ENCODE peak calls at places on chromosome 1, in five cellular contexts. T, D, Y, G and L are unnamed samples. For H3K4me1, the result is how much of the 10 kb centered on the place peaks cover.

GRCh38 chr1:54342764-54343687 is 63.2 kb downstream of the SSBP3 start:
- DNase-seq in T (no peak), D (no peak), Y (no peak), G (no peak), L (no peak)

GRCh38 chr1:163071381-163072255 is 2.5 kb downstream of the RGS4 start:
- DNase-seq in T (peak), D (peak), Y (peak), G (peak), L (peak)

GRCh38 chr1:221961532-221962292 is 219.8 kb upstream of the DUSP10 start:
- DNase-seq in T (no peak), D (no peak), Y (peak), G (no peak), L (no peak)

GRCh38 chr1:150486966-150487762 is at the start of gene TARS2:
- DNase-seq in T (peak), D (peak), Y (peak), G (peak), L (peak)

GRCh38 chr1:109762821-109763645 is 690 bp downstream of the EPS8L3 start:
- DNase-seq in T (peak), D (peak), Y (no peak), G (no peak), L (no peak)

GRCh38 chr1:94527447-94528031 is 14.0 kb downstream of the F3 start:
- DNase-seq in T (no peak), D (no peak), Y (no peak), G (no peak), L (peak)

GRCh38 chr1:61353797-61354406 is 271.5 kb downstream of the NFIA start:
- DNase-seq in T (no peak), D (no peak), Y (no peak), G (no peak), L (no peak)

GRCh38 chr1:57492846-57493245 is 69.0 kb upstream of the DAB1 start:
- DNase-seq in T (no peak), D (no peak), Y (no peak), G (no peak), L (no peak)

GRCh38 chr1:203206116-203206687 is 19.7 kb upstream of the CHI3L1 start:
- DNase-seq in T (peak), D (no peak), Y (no peak), G (no peak), L (peak)

GRCh38 chr1:46445773-46446256 is 43.8 kb upstream of the DMBX1 start:
- DNase-seq in T (no peak), D (no peak), Y (no peak), G (no peak), L (no peak)

DNA sequence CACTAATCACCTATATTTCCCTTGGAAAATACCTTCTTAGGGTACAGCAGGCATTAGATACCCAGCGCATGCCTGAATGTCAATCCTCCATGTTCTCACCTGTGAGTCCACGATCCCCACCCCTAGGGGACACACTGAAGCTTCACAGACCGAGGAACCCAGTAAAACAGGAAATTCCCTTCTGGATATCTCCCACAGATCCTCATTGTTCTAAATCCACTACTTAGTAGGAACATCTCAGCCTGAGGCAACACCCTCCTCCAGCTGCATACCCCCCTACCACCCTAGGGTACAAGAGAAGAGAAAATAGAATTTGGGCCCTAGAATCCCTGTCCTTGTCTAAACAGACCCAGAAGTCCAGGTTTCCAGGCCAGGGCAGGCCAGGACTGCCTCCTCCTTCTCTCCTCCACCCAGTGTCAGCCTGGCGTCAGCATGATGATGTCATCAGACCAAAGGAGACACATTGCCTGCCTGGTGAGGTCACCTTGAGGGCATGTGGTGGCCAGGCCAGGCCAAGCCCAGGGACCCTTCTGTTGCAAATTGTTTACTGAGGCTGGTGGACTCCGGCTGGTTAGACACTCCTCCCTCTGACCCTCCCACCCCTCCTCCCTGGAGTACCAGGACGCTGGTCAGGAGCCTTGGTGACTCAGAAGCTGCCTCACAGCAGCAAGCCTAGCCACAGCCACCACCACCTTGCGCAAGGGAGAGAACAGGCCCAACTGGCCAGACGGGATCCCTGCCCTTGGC is 6.2 kb downstream of the NECTIN4 start:
- DNase-seq in T (peak), D (peak), Y (no peak), G (no peak), L (peak)
- H3K4me1 ChIP-seq in T (under half), D (under half), Y (under half), G (under half), L (under half)

GRCh38 chr1:248821641-248822040 is 4.1 kb downstream of the SH3BP5L start:
- DNase-seq in T (no peak), D (no peak), Y (no peak), G (no peak), L (no peak)

GRCh38 chr1:248822148-248823032 is 3.3 kb downstream of the SH3BP5L start:
- DNase-seq in T (no peak), D (no peak), Y (no peak), G (no peak), L (peak)

GRCh38 chr1:248820041-248820585 is 5.6 kb downstream of the SH3BP5L start:
- DNase-seq in T (no peak), D (no peak), Y (no peak), G (no peak), L (no peak)

GRCh38 chr1:248818505-248819374 is 7.0 kb downstream of the SH3BP5L start:
- DNase-seq in T (no peak), D (no peak), Y (no peak), G (no peak), L (no peak)

DNA sequence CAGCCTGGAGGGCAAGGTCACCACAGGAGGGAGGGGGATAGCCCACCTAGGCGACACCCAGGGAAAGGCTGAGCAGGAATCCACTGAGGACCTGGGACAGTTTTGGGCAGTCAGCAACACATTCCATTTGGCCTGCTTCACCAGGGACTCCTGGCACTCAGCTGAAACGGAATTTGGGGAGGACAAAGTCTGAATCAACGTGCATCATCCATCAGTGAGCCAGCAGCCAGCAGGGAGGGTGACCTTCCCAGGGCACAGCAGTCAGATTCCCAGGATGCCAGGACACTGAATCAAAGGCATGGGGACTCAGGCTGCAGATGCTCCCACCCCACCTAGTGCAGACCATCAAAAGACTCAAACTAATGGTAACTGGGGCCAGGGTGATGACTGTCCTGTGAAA is 4.6 kb downstream of the SH3BP5L start:
- DNase-seq in T (no peak), D (no peak), Y (no peak), G (no peak), L (no peak)
- H3K4me3 ChIP-seq in T (no peak), D (no peak), Y (no peak), G (no peak), L (no peak)

DNA sequence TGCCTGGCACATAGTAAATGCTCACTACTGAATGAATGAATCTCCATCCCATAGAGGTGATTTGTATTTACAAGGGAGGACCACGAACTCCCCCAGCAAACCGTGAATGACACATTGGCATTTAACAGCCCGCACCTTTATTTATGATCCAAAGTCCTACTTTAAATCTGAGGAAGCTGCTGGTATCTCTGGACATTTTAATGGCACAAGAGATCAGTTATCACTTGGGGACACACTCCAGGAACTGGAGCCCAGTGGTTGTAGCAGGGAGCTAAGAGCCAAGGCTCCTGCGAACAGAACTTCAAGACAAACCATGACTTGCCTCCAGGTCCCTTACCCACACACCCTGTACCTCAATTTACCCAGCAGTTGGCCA is 1.2 kb downstream of the CTNNBIP1 start:
- DNase-seq in T (no peak), D (no peak), Y (no peak), G (no peak), L (no peak)
- H3K4me1 ChIP-seq in T (under half), D (under half), Y (under half), G (under half), L (under half)

DNA sequence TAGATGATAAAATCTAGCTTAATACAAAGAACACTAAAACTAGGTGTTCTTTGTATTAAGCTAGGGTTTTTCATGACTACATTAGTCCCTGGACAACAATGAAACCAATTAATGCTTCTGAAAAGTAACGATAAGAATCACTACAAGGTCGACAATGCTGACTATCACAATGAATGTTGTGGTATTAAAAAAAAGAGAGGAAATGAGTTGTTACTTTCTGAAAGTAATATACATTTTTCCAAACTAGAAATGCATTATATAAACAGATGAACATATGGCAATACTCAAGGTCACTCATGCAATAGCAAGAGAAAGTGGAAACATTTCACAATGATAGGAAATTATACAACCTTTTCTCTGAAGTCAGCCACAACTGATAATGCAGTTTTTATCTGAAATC is 19.0 kb downstream of the DPH5 start:
- DNase-seq in T (no peak), D (no peak), Y (no peak), G (no peak), L (no peak)
- H3K4me3 ChIP-seq in T (no peak), D (no peak), Y (no peak), G (no peak), L (no peak)

GRCh38 chr1:228084797-228085196 is 2.3 kb downstream of the ARF1 start:
- DNase-seq in T (no peak), D (peak), Y (no peak), G (no peak), L (no peak)
- H3K4me1 ChIP-seq in T (half or more), D (half or more), Y (half or more), G (under half), L (under half)

GRCh38 chr1:173409613-173410012 is 67.5 kb upstream of the PRDX6 start:
- DNase-seq in T (no peak), D (no peak), Y (no peak), G (no peak), L (no peak)

GRCh38 chr1:173408886-173409285 is 68.2 kb upstream of the PRDX6 start:
- DNase-seq in T (no peak), D (no peak), Y (no peak), G (no peak), L (no peak)

GRCh38 chr1:173411835-173412742 is 65.0 kb upstream of the PRDX6 start:
- DNase-seq in T (no peak), D (no peak), Y (no peak), G (no peak), L (no peak)

GRCh38 chr1:173410133-173410793 is 66.9 kb upstream of the PRDX6 start:
- DNase-seq in T (no peak), D (no peak), Y (no peak), G (no peak), L (no peak)

DNA sequence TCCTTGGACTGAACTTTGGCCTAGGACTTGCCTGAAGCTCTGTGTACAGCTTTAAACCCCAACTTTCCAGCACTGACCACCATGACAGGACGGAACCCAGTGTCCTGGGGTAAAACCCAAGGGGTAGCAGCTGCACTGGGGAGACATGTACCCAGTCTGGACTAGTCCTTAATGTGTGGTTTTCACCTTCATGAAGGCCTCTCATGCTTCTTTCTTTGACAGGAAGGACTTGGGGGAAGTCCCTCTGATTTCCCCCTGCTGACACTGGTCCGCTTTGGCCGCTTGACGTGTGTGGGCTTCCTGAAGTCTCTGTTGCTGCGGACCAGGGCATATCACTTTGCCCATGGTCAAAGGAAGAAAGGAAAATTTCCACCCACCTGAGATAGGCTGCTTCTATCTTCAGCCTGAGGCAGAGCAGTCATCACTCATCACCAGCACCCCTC is 66.3 kb upstream of the PRDX6 start:
- DNase-seq in T (no peak), D (no peak), Y (no peak), G (no peak), L (no peak)
- H3K4me3 ChIP-seq in T (no peak), D (no peak), Y (no peak), G (no peak), L (no peak)

GRCh38 chr1:6927626-6928025 is 142.4 kb downstream of the CAMTA1 start:
- DNase-seq in T (no peak), D (no peak), Y (no peak), G (no peak), L (no peak)

GRCh38 chr1:6923955-6924890 is 139.0 kb downstream of the CAMTA1 start:
- DNase-seq in T (no peak), D (no peak), Y (no peak), G (no peak), L (no peak)

GRCh38 chr1:6922096-6922931 is 137.1 kb downstream of the CAMTA1 start:
- DNase-seq in T (peak), D (no peak), Y (no peak), G (no peak), L (no peak)

GRCh38 chr1:6923012-6923805 is 138.0 kb downstream of the CAMTA1 start:
- DNase-seq in T (no peak), D (no peak), Y (no peak), G (no peak), L (no peak)

GRCh38 chr1:6924891-6925290 is 139.6 kb downstream of the CAMTA1 start:
- DNase-seq in T (no peak), D (no peak), Y (no peak), G (no peak), L (no peak)
- H3K4me1 ChIP-seq in T (under half), D (under half), Y (under half), G (under half), L (under half)